ENCODE peak calls at places on chromosomes 11 and 22, in nine cellular contexts. One of them, this sample, is unnamed.
A peak's percentile ranks its signal among the peaks of the same experiment; 100 is the strongest.

GRCh38 chr11:65476632-65477270 is 22.1 kb upstream of the MALAT1 start:
- DNase-seq in GM23248: peak; percentile 62
- DNase-seq in OCI-LY7: no peak
- DNase-seq in body of pancreas: peak; percentile 45
- DNase-seq in MM.1S: peak; percentile 27
- DNase-seq in small intestine: peak; percentile 90
- DNase-seq in hepatocyte: peak; percentile 60
- DNase-seq in CD4-positive, alpha-beta memory T cell: no peak
- DNase-seq in A549: no peak
- DNase-seq in this sample: no peak

GRCh38 chr11:131823772-131824171 is 453.4 kb downstream of the NTM start:
- DNase-seq in GM23248: no peak
- DNase-seq in OCI-LY7: no peak
- DNase-seq in body of pancreas: no peak
- DNase-seq in MM.1S: no peak
- DNase-seq in small intestine: no peak
- DNase-seq in hepatocyte: no peak
- DNase-seq in CD4-positive, alpha-beta memory T cell: no peak
- DNase-seq in A549: no peak
- DNase-seq in this sample: no peak

GRCh38 chr11:125679397-125679796 is 1.2 kb downstream of the ACRV1 start:
- DNase-seq in GM23248: peak; percentile 39
- DNase-seq in OCI-LY7: peak; percentile 7
- DNase-seq in body of pancreas: no peak
- DNase-seq in MM.1S: no peak
- DNase-seq in small intestine: no peak
- DNase-seq in hepatocyte: no peak
- DNase-seq in CD4-positive, alpha-beta memory T cell: no peak
- DNase-seq in A549: no peak
- DNase-seq in this sample: no peak

GRCh38 chr11:102287963-102288744 is 29.1 kb upstream of the BIRC3 start:
- DNase-seq in GM23248: peak; percentile 88
- DNase-seq in OCI-LY7: peak; percentile 86
- DNase-seq in body of pancreas: peak; percentile 51
- DNase-seq in MM.1S: peak; percentile 71
- DNase-seq in small intestine: peak; percentile 85
- DNase-seq in hepatocyte: peak; percentile 88
- DNase-seq in CD4-positive, alpha-beta memory T cell: peak; percentile 68
- DNase-seq in A549: peak; percentile 80
- DNase-seq in this sample: no peak

GRCh38 chr11:65558785-65559509 is 788 bp upstream of the LTBP3 start:
- DNase-seq in GM23248: peak; percentile 79
- DNase-seq in OCI-LY7: no peak
- DNase-seq in body of pancreas: peak; percentile 79
- DNase-seq in MM.1S: no peak
- DNase-seq in small intestine: no peak
- DNase-seq in hepatocyte: peak; percentile 72
- DNase-seq in CD4-positive, alpha-beta memory T cell: no peak
- DNase-seq in A549: peak; percentile 57
- DNase-seq in this sample: no peak

GRCh38 chr22:20011123-20011992 is 5.3 kb downstream of the ARVCF start:
- DNase-seq in GM23248: no peak
- DNase-seq in OCI-LY7: no peak
- DNase-seq in body of pancreas: no peak
- DNase-seq in MM.1S: no peak
- DNase-seq in small intestine: no peak
- DNase-seq in hepatocyte: no peak
- DNase-seq in CD4-positive, alpha-beta memory T cell: no peak
- DNase-seq in A549: no peak
- DNase-seq in this sample: no peak

GRCh38 chr11:128900468-128900867 is 9.3 kb downstream of the KCNJ5 start:
- DNase-seq in GM23248: no peak
- DNase-seq in OCI-LY7: no peak
- DNase-seq in body of pancreas: peak; percentile 74
- DNase-seq in MM.1S: no peak
- DNase-seq in small intestine: no peak
- DNase-seq in hepatocyte: no peak
- DNase-seq in CD4-positive, alpha-beta memory T cell: no peak
- DNase-seq in A549: no peak
- DNase-seq in this sample: no peak

GRCh38 chr11:2778630-2779498 is 79.1 kb upstream of the KCNQ1OT1 start:
- DNase-seq in GM23248: peak; percentile 65
- DNase-seq in OCI-LY7: no peak
- DNase-seq in body of pancreas: peak; percentile 92
- DNase-seq in MM.1S: peak; percentile 97
- DNase-seq in small intestine: peak; percentile 92
- DNase-seq in hepatocyte: peak; percentile 92
- DNase-seq in CD4-positive, alpha-beta memory T cell: no peak
- DNase-seq in A549: peak; percentile 26
- DNase-seq in this sample: peak; percentile 15

GRCh38 chr22:27269751-27270586 is 531.6 kb downstream of the MN1 start:
- DNase-seq in GM23248: no peak
- DNase-seq in OCI-LY7: no peak
- DNase-seq in body of pancreas: no peak
- DNase-seq in MM.1S: no peak
- DNase-seq in small intestine: peak; percentile 2
- DNase-seq in hepatocyte: no peak
- DNase-seq in CD4-positive, alpha-beta memory T cell: no peak
- DNase-seq in A549: no peak
- DNase-seq in this sample: no peak

GRCh38 chr22:27132896-27133500 is 475.6 kb downstream of the MIAT start:
- DNase-seq in GM23248: no peak
- DNase-seq in OCI-LY7: no peak
- DNase-seq in body of pancreas: no peak
- DNase-seq in MM.1S: no peak
- DNase-seq in small intestine: no peak
- DNase-seq in hepatocyte: no peak
- DNase-seq in CD4-positive, alpha-beta memory T cell: no peak
- DNase-seq in A549: no peak
- DNase-seq in this sample: no peak

GRCh38 chr11:8297781-8298440 is 34.2 kb upstream of the LMO1 start:
- DNase-seq in GM23248: no peak
- DNase-seq in OCI-LY7: no peak
- DNase-seq in body of pancreas: no peak
- DNase-seq in MM.1S: no peak
- DNase-seq in small intestine: no peak
- DNase-seq in hepatocyte: no peak
- DNase-seq in CD4-positive, alpha-beta memory T cell: no peak
- DNase-seq in A549: no peak
- DNase-seq in this sample: no peak

GRCh38 chr11:88680806-88681205 is 343.3 kb upstream of the CTSC start:
- DNase-seq in GM23248: peak; percentile 47
- DNase-seq in OCI-LY7: no peak
- DNase-seq in body of pancreas: no peak
- DNase-seq in MM.1S: no peak
- DNase-seq in small intestine: no peak
- DNase-seq in hepatocyte: no peak
- DNase-seq in CD4-positive, alpha-beta memory T cell: no peak
- DNase-seq in A549: no peak
- DNase-seq in this sample: no peak

GRCh38 chr11:16179668-16180067 is 176.7 kb downstream of the SOX6 start:
- DNase-seq in GM23248: peak; percentile 56
- DNase-seq in OCI-LY7: no peak
- DNase-seq in body of pancreas: no peak
- DNase-seq in MM.1S: no peak
- DNase-seq in small intestine: no peak
- DNase-seq in hepatocyte: no peak
- DNase-seq in CD4-positive, alpha-beta memory T cell: no peak
- DNase-seq in A549: no peak
- DNase-seq in this sample: no peak

GRCh38 chr11:126926376-126926791 is 74.2 kb downstream of the KIRREL3 start:
- DNase-seq in GM23248: peak; percentile 48
- DNase-seq in OCI-LY7: no peak
- DNase-seq in body of pancreas: no peak
- DNase-seq in MM.1S: no peak
- DNase-seq in small intestine: no peak
- DNase-seq in hepatocyte: no peak
- DNase-seq in CD4-positive, alpha-beta memory T cell: no peak
- DNase-seq in A549: no peak
- DNase-seq in this sample: no peak

GRCh38 chr11:117313828-117314768 is 2.0 kb downstream of the BACE1 start:
- DNase-seq in GM23248: no peak
- DNase-seq in OCI-LY7: no peak
- DNase-seq in body of pancreas: peak; percentile 49
- DNase-seq in MM.1S: no peak
- DNase-seq in small intestine: no peak
- DNase-seq in hepatocyte: no peak
- DNase-seq in CD4-positive, alpha-beta memory T cell: no peak
- DNase-seq in A549: no peak
- DNase-seq in this sample: no peak

GRCh38 chr11:64000026-64000739 is 13.9 kb downstream of the OTUB1 start:
- DNase-seq in GM23248: peak; percentile 89
- DNase-seq in OCI-LY7: peak; percentile 71
- DNase-seq in body of pancreas: peak; percentile 73
- DNase-seq in MM.1S: peak; percentile 47
- DNase-seq in small intestine: peak; percentile 65
- DNase-seq in hepatocyte: peak; percentile 93
- DNase-seq in CD4-positive, alpha-beta memory T cell: peak; percentile 79
- DNase-seq in A549: no peak
- DNase-seq in this sample: peak; percentile 78

GRCh38 chr22:49964493-49965290 is 4.1 kb downstream of the PIM3 start:
- DNase-seq in GM23248: no peak
- DNase-seq in OCI-LY7: no peak
- DNase-seq in body of pancreas: no peak
- DNase-seq in MM.1S: peak; percentile 5
- DNase-seq in small intestine: no peak
- DNase-seq in hepatocyte: peak; percentile 10
- DNase-seq in CD4-positive, alpha-beta memory T cell: no peak
- DNase-seq in A549: no peak
- DNase-seq in this sample: peak; percentile 54

GRCh38 chr22:19878461-19879247 is 24.0 kb upstream of the GNB1L start:
- DNase-seq in GM23248: peak; percentile 44
- DNase-seq in OCI-LY7: no peak
- DNase-seq in body of pancreas: peak; percentile 3
- DNase-seq in MM.1S: no peak
- DNase-seq in small intestine: no peak
- DNase-seq in hepatocyte: no peak
- DNase-seq in CD4-positive, alpha-beta memory T cell: no peak
- DNase-seq in A549: no peak
- DNase-seq in this sample: peak; percentile 40

GRCh38 chr11:86814775-86815174 is 14.4 kb downstream of the PRSS23 start:
- DNase-seq in GM23248: peak; percentile 36
- DNase-seq in OCI-LY7: no peak
- DNase-seq in body of pancreas: no peak
- DNase-seq in MM.1S: no peak
- DNase-seq in small intestine: no peak
- DNase-seq in hepatocyte: no peak
- DNase-seq in CD4-positive, alpha-beta memory T cell: no peak
- DNase-seq in A549: no peak
- DNase-seq in this sample: no peak

GRCh38 chr11:78606667-78607066 is 32.0 kb upstream of the NARS2 start:
- DNase-seq in GM23248: no peak
- DNase-seq in OCI-LY7: no peak
- DNase-seq in body of pancreas: no peak
- DNase-seq in MM.1S: no peak
- DNase-seq in small intestine: no peak
- DNase-seq in hepatocyte: no peak
- DNase-seq in CD4-positive, alpha-beta memory T cell: no peak
- DNase-seq in A549: no peak
- DNase-seq in this sample: no peak
- H3K4me1 ChIP-seq in GM23248: no peaks in the 10 kb centered on the region
- H3K4me1 ChIP-seq in OCI-LY7: no peaks in the 10 kb centered on the region
- H3K4me1 ChIP-seq in body of pancreas: no peaks in the 10 kb centered on the region
- H3K4me1 ChIP-seq in MM.1S: no peaks in the 10 kb centered on the region
- H3K4me1 ChIP-seq in small intestine: no peaks in the 10 kb centered on the region
- H3K4me1 ChIP-seq in hepatocyte: no peaks in the 10 kb centered on the region
- H3K4me1 ChIP-seq in CD4-positive, alpha-beta memory T cell: no peaks in the 10 kb centered on the region
- H3K4me1 ChIP-seq in A549: no peaks in the 10 kb centered on the region
- H3K4me1 ChIP-seq in this sample: no peaks in the 10 kb centered on the region

DNA sequence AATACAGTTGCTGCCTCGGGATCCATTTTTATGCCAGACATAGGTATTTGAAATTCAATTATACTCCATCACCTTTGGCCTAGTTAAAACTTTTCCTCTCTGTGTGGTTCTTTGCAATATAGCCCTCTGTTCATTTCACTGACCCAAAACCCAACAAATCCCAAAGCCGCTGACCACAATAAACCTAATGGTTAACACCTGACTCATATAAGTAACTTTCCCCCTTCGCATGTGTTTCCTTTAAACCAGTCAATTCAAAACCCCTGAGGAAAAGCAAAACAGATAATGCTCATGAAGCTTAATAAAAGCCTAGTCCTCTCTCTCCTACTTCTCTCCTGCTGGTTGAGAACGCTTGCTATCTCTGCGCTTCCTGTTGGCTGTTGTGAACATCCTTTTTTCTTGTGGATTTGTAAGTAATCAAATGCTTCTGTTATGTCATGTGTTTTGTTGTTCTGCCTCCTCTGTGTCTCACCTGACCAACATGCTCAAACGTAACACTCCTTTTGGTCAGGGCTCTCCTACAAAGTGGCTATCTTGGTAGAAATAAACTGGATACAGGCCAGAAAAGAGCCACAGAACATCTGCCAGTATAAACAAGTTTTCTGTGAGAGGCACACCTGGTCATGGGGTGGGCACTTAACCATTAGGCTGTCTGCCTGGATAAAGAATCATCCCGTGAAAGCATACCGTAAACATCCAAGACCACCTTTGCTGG is 652.6 kb downstream of the METTL15 start:
- DNase-seq in GM23248: peak; percentile 56
- DNase-seq in OCI-LY7: no peak
- DNase-seq in body of pancreas: no peak
- DNase-seq in MM.1S: no peak
- DNase-seq in small intestine: no peak
- DNase-seq in hepatocyte: no peak
- DNase-seq in CD4-positive, alpha-beta memory T cell: no peak
- DNase-seq in A549: no peak
- DNase-seq in this sample: no peak
- H3K27ac ChIP-seq in GM23248: no peak overlapping the region
- H3K27ac ChIP-seq in OCI-LY7: no peak overlapping the region
- H3K27ac ChIP-seq in body of pancreas: no peak overlapping the region
- H3K27ac ChIP-seq in MM.1S: no peak overlapping the region
- H3K27ac ChIP-seq in small intestine: no peak overlapping the region
- H3K27ac ChIP-seq in hepatocyte: no peak overlapping the region
- H3K27ac ChIP-seq in CD4-positive, alpha-beta memory T cell: no peak overlapping the region
- H3K27ac ChIP-seq in A549: no peak overlapping the region
- H3K27ac ChIP-seq in this sample: no peak overlapping the region

DNA sequence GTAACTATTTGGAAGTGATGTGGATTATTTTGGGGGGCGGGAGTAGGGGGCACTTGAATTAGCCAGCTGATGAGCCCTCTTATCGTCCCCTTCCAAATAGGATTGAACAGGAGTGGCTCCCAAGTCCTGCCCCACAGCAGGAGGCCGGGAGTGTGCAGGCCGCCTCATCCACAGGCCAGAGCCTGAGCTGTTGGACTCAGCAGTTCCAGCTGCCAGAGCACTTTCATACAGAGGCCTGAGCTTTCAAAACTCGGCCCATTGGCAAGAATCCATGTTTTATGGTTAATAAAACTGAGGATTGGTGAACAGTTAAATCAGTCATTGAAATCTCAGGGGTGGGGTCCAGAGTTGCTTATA is 9.6 kb downstream of the FAM118A start:
- DNase-seq in GM23248: peak; percentile 51
- DNase-seq in OCI-LY7: no peak
- DNase-seq in body of pancreas: no peak
- DNase-seq in MM.1S: no peak
- DNase-seq in small intestine: no peak
- DNase-seq in hepatocyte: peak; percentile 51
- DNase-seq in CD4-positive, alpha-beta memory T cell: no peak
- DNase-seq in A549: no peak
- DNase-seq in this sample: no peak
- H3K4me3 ChIP-seq in GM23248: no peak overlapping the region
- H3K4me3 ChIP-seq in OCI-LY7: no peak overlapping the region
- H3K4me3 ChIP-seq in body of pancreas: no peak overlapping the region
- H3K4me3 ChIP-seq in MM.1S: no peak overlapping the region
- H3K4me3 ChIP-seq in small intestine: no peak overlapping the region
- H3K4me3 ChIP-seq in hepatocyte: no peak overlapping the region
- H3K4me3 ChIP-seq in CD4-positive, alpha-beta memory T cell: peak overlapping the region; percentile 49
- H3K4me3 ChIP-seq in A549: no peak overlapping the region
- H3K4me3 ChIP-seq in this sample: no peak overlapping the region

GRCh38 chr11:114132944-114133394 is 73.5 kb downstream of the ZBTB16 start:
- DNase-seq in GM23248: peak; percentile 91
- DNase-seq in OCI-LY7: no peak
- DNase-seq in body of pancreas: no peak
- DNase-seq in MM.1S: no peak
- DNase-seq in small intestine: no peak
- DNase-seq in hepatocyte: no peak
- DNase-seq in CD4-positive, alpha-beta memory T cell: no peak
- DNase-seq in A549: no peak
- DNase-seq in this sample: no peak
- H3K4me1 ChIP-seq in GM23248: peaks cover 46% of the 10 kb centered on the region
- H3K4me1 ChIP-seq in OCI-LY7: peaks cover 6% of the 10 kb centered on the region
- H3K4me1 ChIP-seq in body of pancreas: peaks cover 96% of the 10 kb centered on the region
- H3K4me1 ChIP-seq in MM.1S: peaks cover 11% of the 10 kb centered on the region
- H3K4me1 ChIP-seq in small intestine: peaks cover 18% of the 10 kb centered on the region
- H3K4me1 ChIP-seq in hepatocyte: peaks cover 55% of the 10 kb centered on the region
- H3K4me1 ChIP-seq in CD4-positive, alpha-beta memory T cell: peaks cover 18% of the 10 kb centered on the region
- H3K4me1 ChIP-seq in A549: no peaks in the 10 kb centered on the region
- H3K4me1 ChIP-seq in this sample: no peaks in the 10 kb centered on the region

This sample was measured in Peyer's patch.